ENCODE peak calls at places on chromosomes 1 and 21, in four cellular contexts. M is GM23338, H is HCT116, T is Panc1. B is an unnamed sample.

GRCh38 chr1:16145988-16146887 is 9.6 kb downstream of the EPHA2 start:
- DNase-seq in T (no peak), M (peak; percentile 95), H (no peak), B (no peak)

GRCh38 chr21:37365657-37366487 is 701 bp upstream of the DYRK1A start:
- DNase-seq in T (no peak), M (peak; percentile 83), H (no peak), B (no peak)

GRCh38 chr1:66270122-66270812 is 263.7 kb upstream of the SGIP1 start:
- DNase-seq in T (no peak), M (no peak), H (no peak), B (no peak)

GRCh38 chr1:53594391-53595180 is 135.4 kb downstream of the DMRTB1 start:
- DNase-seq in H (no peak), T (no peak), M (no peak), B (no peak)

GRCh38 chr1:95254959-95255358 is 20.9 kb downstream of the RWDD3 start:
- DNase-seq in M (no peak), H (no peak), T (no peak), B (no peak)

GRCh38 chr1:183871142-183871541 is 66.2 kb downstream of the RGL1 start:
- DNase-seq in M (no peak), H (peak; percentile 12), T (peak; percentile 98), B (peak; percentile 67)

GRCh38 chr1:183195146-183195571 is 9.1 kb downstream of the LAMC2 start:
- DNase-seq in T (no peak), H (peak; percentile 23), M (no peak), B (no peak)

GRCh38 chr1:203916756-203917155 is 55.4 kb downstream of the SNRPE start:
- DNase-seq in T (no peak), M (no peak), H (no peak), B (peak; percentile 21)

GRCh38 chr1:116855220-116855619 is 54.5 kb upstream of the PTGFRN start:
- DNase-seq in T (no peak), H (no peak), M (no peak), B (no peak)

GRCh38 chr1:243841507-243841906 is 8.5 kb downstream of the AKT3 start:
- DNase-seq in T (no peak), H (no peak), M (no peak), B (no peak)

GRCh38 chr1:97190326-97190725 is 468.7 kb downstream of the PTBP2 start:
- DNase-seq in H (no peak), M (no peak), T (no peak), B (no peak)

DNA sequence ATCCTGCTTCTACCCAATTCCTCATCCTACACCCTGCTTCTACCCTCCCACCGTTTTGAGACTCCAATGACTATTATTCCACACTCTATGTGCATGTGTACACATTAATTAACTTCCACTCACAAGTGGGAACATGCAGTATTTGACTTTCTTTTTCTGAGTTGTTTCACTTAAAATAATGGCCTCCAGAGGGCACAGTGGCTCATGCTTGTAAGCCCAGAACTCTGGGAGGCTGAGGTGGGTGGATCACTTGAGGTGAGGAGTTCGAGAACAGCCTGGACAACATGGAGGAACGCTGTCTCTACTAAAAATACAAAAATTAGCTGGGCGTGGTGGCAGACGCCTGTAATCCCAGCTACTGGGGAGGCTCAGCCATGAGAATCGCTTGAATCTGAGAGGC is 464.8 kb downstream of the PTBP2 start:
- DNase-seq in T (no peak), H (peak; percentile 29), M (peak; percentile 62), B (no peak)
- TF ChIP-seq CTCF in T (no peak), H (peak; percentile 33), M (peak; percentile 66), B (peak; percentile 31)

GRCh38 chr1:35935989-35936388 is 5.1 kb downstream of the AGO3 start:
- DNase-seq in M (no peak), T (no peak), H (no peak), B (no peak)
- H3K4me3 ChIP-seq in M (no peak overlapping the region), T (no peak overlapping the region), H (no peak overlapping the region), B (no peak overlapping the region)

DNA sequence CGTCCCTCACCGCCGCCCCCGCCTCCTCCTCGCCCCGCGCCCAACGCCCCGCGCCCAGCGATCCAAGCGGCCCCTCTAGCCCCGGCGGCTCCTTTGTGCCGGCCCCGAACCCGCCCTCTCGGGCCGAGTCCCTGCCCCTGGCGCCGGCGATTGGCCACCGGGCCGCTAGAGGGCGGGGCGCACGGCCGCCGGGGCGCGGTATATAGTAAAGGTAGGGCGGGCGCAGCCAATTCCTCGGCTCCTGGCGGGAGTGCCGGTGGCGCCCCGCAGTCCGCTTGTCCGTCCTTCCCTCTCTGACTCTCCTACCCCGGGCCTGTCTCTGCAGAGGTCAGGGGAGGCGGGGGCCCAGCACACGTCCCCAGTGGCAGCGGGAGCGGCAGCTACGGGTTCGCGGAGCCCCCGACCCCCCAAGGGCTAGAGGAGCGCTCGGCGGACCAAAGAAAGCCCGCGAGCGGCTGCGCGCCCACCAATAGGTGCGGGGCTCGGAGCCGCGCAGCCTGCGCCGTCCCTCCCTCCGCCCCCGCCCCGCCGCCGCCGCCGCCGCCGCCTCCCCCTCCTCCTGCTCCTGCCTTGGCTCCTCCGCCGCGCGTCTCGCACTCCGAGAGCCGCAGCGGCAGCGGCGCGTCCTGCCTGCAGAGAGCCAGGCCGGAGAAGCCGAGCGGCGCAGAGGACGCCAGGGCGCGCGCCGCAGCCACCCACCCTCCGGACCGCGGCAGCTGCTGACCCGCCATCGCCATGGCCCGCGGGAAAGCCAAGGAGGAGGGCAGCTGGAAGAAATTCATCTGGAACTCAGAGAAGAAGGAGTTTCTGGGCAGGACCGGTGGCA is at the start of gene ATP1B1:
- DNase-seq in H (peak; percentile 64), T (peak; percentile 32), M (peak; percentile 95), B (no peak)
- TF ChIP-seq CTCF in H (peak; percentile 16), T (no peak), M (no peak), B (no peak)

DNA sequence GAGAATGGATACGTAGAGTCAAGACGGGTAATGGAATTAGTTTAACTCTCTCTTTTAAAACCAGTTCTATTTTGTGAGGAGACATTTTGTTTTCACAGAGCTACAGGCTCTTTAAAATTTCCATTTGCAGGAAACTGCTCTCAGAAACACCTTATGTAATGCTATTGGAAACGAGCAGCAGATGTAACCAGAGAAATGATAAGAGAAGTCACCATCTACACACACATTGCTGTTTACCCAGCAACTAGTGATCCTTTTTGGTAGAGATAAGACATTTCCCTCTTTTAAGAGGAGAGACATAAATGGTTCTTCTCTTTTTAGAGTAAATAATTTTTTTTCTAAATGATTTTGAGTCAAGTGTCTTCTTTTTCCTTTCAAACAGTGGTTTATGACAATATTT is 80.6 kb downstream of the KCTD3 start:
- DNase-seq in H (no peak), M (no peak), T (no peak), B (no peak)
- H3K4me3 ChIP-seq in H (no peak overlapping the region), M (no peak overlapping the region), T (no peak overlapping the region), B (no peak overlapping the region)

DNA sequence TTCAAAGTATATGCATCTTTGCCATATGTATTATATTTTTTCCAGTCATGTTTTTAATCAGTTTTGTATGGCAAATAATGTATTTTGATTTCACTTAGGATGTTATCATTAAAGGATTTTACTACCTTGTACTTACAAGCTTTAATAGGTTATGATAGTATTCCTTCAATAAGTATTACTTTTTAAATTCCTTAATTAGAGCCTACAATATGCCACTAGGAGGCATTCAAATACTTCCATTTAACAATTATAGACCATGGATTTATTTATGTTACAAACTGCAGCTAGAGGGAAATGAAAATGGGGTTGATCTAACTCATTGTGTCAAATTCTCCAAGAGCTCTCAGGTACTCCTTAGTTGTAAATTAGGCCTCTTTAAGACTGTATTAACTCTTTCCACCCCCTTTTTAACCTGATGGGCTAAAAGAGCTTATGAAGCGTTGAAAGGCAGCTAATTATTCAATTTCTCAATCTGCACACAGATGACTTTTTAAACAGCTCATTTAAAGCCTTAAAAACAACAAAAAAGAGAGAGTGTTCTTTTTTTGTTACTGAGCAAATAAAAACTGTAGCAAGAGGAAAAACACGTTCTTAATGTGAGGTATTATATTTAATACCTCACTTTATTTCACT is 156.2 kb downstream of the DENND1B start:
- DNase-seq in T (no peak), M (peak; percentile 30), H (peak; percentile 6), B (peak; percentile 36)
- TF ChIP-seq CTCF in T (peak; percentile 41), M (no peak), H (peak; percentile 14), B (peak; percentile 58)

GRCh38 chr1:43207229-43207853 is 35.2 kb downstream of the CFAP57 start:
- DNase-seq in H (peak; percentile 23), T (peak; percentile 60), M (no peak), B (no peak)
- H3K4me3 ChIP-seq in H (peak overlapping the region; percentile 55), T (peak overlapping the region; percentile 3), M (no peak overlapping the region), B (no peak overlapping the region)

GRCh38 chr1:101098327-101098726 is 72.7 kb upstream of the DPH5 start:
- DNase-seq in M (no peak), H (no peak), T (no peak), B (no peak)
- TF ChIP-seq CTCF in M (no peak), H (no peak), T (no peak), B (no peak)

GRCh38 chr1:8024329-8024728 is 1.8 kb downstream of the ERRFI1 start:
- DNase-seq in T (no peak), H (no peak), M (no peak), B (no peak)
- H3K4me3 ChIP-seq in T (peak overlapping the region; percentile 99), H (peak overlapping the region; percentile 93), M (peak overlapping the region; percentile 85), B (peak overlapping the region; percentile 70)